ENCODE peak calls at places on chromosomes 1 and 21, in eight cellular contexts. F, C, P, L, V, N, R and M are unnamed samples.

GRCh38 chr1:66370462-66370907 is 163.5 kb upstream of the SGIP1 start:
- DNase-seq in C (no peak), P (no peak), F (no peak), V (no peak), R (no peak), N (no peak), L (no peak), M (no peak)

GRCh38 chr1:236089046-236089773 is 24.3 kb upstream of the NID1 start:
- DNase-seq in R (no peak), F (no peak), V (no peak), N (no peak), C (no peak), P (no peak), L (no peak), M (no peak)

GRCh38 chr1:53162621-53163020 is 20.2 kb upstream of the SLC1A7 start:
- DNase-seq in R (no peak), C (no peak), V (no peak), F (no peak), N (no peak), L (no peak), P (no peak), M (no peak)

GRCh38 chr1:109971559-109971958 is 13.0 kb upstream of the AHCYL1 start:
- DNase-seq in V (no peak), C (no peak), R (no peak), P (no peak), N (no peak), F (no peak), L (no peak), M (no peak)

GRCh38 chr1:91755176-91755575 is 130.8 kb downstream of the TGFBR3 start:
- DNase-seq in R (peak), C (peak), V (no peak), L (no peak), F (no peak), N (no peak), P (no peak), M (no peak)

GRCh38 chr1:4554291-4554865 is 100.0 kb upstream of the AJAP1 start:
- DNase-seq in L (no peak), P (no peak), C (no peak), N (no peak), F (no peak), R (no peak), V (no peak), M (no peak)

GRCh38 chr1:150798509-150798908 is 9.6 kb downstream of the CTSK start:
- DNase-seq in N (no peak), R (no peak), L (no peak), C (no peak), F (no peak), P (no peak), V (no peak), M (peak)

GRCh38 chr1:95353185-95353584 is 119.2 kb downstream of the RWDD3 start:
- DNase-seq in P (no peak), F (no peak), V (no peak), R (no peak), N (no peak), L (no peak), C (no peak), M (no peak)

GRCh38 chr1:14340244-14340800 is 258.2 kb upstream of the KAZN start:
- DNase-seq in C (peak), R (no peak), P (no peak), N (no peak), F (no peak), V (no peak), L (no peak), M (no peak)

GRCh38 chr1:63799324-63799723 is 25.5 kb downstream of the ROR1 start:
- DNase-seq in V (no peak), P (no peak), F (no peak), N (no peak), L (no peak), R (no peak), C (peak), M (no peak)

GRCh38 chr21:39518055-39518844 is 66.5 kb downstream of the SH3BGR start:
- DNase-seq in L (no peak), F (peak), P (no peak), R (no peak), V (peak), C (peak), N (peak), M (peak)

GRCh38 chr21:26461500-26461899 is 111.6 kb downstream of the CYYR1 start:
- DNase-seq in P (no peak), N (no peak), R (no peak), F (no peak), V (no peak), L (no peak), C (no peak), M (no peak)